ENCODE peak calls at places on chromosomes 4 and X, in six cellular contexts. P is H9, D is AG10803, V is omental fat pad, J is ovary, G is upper lobe of right lung. C is an unnamed sample.

GRCh38 chr4:108466936-108467902 is 153.2 kb upstream of the RPL34 start:
- DNase-seq in P (no peak), D (peak), V (no peak), J (no peak), G (no peak), C (no peak)

GRCh38 chrX:153966283-153966688 is 5.3 kb downstream of the HCFC1 start:
- DNase-seq in P (no peak), D (peak), V (no peak), J (peak), G (no peak), C (no peak)

GRCh38 chr4:116489739-116490138 is 595.6 kb downstream of the TRAM1L1 start:
- DNase-seq in P (no peak), D (no peak), V (no peak), J (no peak), G (no peak), C (no peak)

GRCh38 chr4:47154816-47155370 is 123.5 kb downstream of the GABRB1 start:
- DNase-seq in P (no peak), D (no peak), V (no peak), J (no peak), G (no peak), C (no peak)

GRCh38 chr4:185787926-185788679 is 23.9 kb downstream of the SORBS2 start:
- DNase-seq in P (no peak), D (no peak), V (no peak), J (no peak), G (no peak), C (no peak)

GRCh38 chr4:11426003-11426402 is 2.7 kb downstream of the HS3ST1 start:
- DNase-seq in P (no peak), D (no peak), V (no peak), J (no peak), G (no peak), C (no peak)

GRCh38 chrX:131845201-131845600 is 177.9 kb upstream of the STK26 start:
- DNase-seq in P (no peak), D (no peak), V (no peak), J (no peak), G (no peak), C (no peak)

GRCh38 chrX:69793260-69793935 is 177.5 kb downstream of the EDA start:
- DNase-seq in P (no peak), D (no peak), V (no peak), J (no peak), G (no peak), C (no peak)

GRCh38 chrX:24999501-24999900 is 16.3 kb downstream of the ARX start:
- DNase-seq in P (no peak), D (no peak), V (no peak), J (no peak), G (no peak), C (no peak)

GRCh38 chrX:70476934-70477733 is 32.5 kb downstream of the DLG3 start:
- DNase-seq in P (peak), D (peak), V (no peak), J (peak), G (peak), C (no peak)

GRCh38 chr4:38765391-38765790 is 17.4 kb downstream of the TLR10 start:
- DNase-seq in P (no peak), D (no peak), V (no peak), J (no peak), G (no peak), C (no peak)

GRCh38 chr4:94305468-94306225 is 37.0 kb downstream of the HPGDS start:
- DNase-seq in P (no peak), D (peak), V (no peak), J (no peak), G (no peak), C (no peak)

GRCh38 chr4:150818661-150819060 is 196.4 kb downstream of the LRBA start:
- DNase-seq in P (no peak), D (peak), V (no peak), J (no peak), G (no peak), C (no peak)

GRCh38 chr4:75547647-75548387 is 8.0 kb upstream of the ODAPH start:
- DNase-seq in P (no peak), D (peak), V (peak), J (peak), G (no peak), C (no peak)

GRCh38 chr4:181659202-181659601 is 584.0 kb upstream of the TENM3 start:
- DNase-seq in P (no peak), D (peak), V (no peak), J (no peak), G (no peak), C (no peak)

GRCh38 chrX:15493118-15494082 is at the start of gene PIR:
- DNase-seq in P (peak), D (peak), V (peak), J (peak), G (peak), C (peak)
- TF ChIP-seq CTCF in P (peak), D (peak), V (no peak), J (no peak), G (peak), C (peak)

GRCh38 chr4:130812117-130812765 is 1716.3 kb downstream of the C4orf33 start:
- DNase-seq in P (no peak), D (no peak), V (no peak), J (no peak), G (no peak), C (no peak)

GRCh38 chr4:130808492-130808891 is 1712.5 kb downstream of the C4orf33 start:
- DNase-seq in P (no peak), D (no peak), V (no peak), J (no peak), G (no peak), C (no peak)
- TF ChIP-seq CTCF in P (peak), D (peak), V (no peak), J (no peak), G (peak), C (peak)

DNA sequence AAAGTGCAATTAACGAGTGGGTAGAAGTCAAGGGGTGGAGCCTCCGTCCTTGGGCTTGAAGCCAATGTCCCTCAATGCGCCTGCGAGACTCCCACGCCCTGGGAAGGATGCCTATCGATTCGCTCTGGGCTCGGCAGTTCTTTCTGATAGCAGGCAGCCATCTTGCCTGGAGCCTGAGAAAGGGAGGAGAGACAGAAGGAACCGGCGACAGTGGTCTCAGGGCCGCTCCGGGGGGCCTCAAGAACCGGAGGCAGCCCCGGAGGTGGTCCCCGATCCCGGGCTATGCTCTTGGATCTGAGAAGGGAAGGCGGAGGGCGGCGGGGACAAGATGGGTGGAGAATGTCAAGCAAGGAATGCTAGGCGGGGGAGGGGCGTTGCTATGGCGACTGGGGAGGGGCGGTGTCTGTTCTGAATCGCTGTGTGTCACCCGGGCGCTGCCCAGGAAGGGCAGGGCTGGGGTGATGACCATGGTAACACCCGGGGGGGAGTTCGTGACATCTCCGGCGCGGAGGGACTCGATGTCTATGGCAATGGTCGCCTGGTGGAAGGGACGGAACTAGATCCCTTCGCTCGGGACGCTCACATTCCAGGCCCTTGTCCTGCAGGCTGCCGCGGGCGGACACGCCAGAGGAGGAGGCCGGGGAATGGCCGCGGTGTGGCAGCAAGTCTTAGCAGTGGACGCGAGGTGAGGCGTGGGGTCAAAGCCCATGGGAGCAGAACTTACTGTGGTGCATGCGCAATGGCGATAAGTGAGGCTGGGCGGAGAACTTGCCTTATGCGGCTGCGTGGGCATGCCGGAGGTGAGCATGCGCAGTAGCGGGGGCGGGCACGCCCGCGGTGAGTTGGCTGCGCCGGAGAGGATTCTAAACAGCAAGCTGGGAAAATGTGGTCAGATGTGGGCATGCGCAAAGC is at the start of gene WDR13:
- DNase-seq in P (peak), D (peak), V (peak), J (peak), G (peak), C (peak)
- TF ChIP-seq CTCF in P (no peak), D (no peak), V (no peak), J (no peak), G (no peak), C (no peak)

DNA sequence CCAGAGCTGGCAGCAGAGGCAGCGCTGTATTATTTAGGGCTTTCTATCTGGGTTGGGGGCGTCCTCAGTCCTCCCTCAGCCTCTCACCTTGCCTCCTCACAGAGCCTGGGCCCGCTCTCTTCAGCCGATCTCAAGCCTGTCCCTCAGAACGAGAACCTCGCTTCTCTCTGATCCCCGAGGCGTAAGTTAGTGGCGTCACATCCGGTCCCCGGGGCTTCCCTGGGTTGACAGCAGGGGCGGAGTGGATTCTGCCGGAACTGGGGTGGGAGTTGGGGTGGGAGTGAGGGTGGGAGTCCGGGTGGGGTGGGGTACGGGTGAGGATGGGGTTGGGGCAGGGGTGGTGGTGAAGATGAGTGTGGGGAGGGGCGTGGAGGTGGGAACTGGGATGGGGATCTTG is at the start of gene MAGEA10:
- DNase-seq in P (no peak), D (no peak), V (no peak), J (no peak), G (no peak), C (no peak)
- TF ChIP-seq CTCF in P (no peak), D (no peak), V (no peak), J (no peak), G (no peak), C (no peak)

DNA sequence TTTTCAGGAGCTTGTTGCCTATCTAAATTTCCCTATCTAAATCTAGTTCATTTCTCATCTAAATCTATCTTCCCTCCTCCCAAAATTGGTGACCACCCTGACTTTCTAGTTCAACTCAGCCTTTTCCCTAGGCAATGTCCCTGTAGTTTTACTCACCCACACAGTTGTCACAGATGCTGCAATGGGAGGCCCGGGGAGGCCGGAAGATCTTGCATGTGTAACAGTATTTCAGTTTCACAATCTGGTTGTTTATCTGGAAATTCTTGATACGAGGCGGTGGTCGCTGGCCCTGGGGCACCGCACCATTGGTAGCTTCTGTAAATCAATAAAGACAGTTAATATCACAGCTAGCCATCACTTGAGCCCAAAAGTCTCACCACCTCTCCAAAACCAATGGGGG is 20.2 kb downstream of the ZDHHC9 start:
- DNase-seq in P (no peak), D (no peak), V (no peak), J (no peak), G (no peak), C (no peak)
- TF ChIP-seq CTCF in P (no peak), D (no peak), V (no peak), J (no peak), G (no peak), C (no peak)

DNA sequence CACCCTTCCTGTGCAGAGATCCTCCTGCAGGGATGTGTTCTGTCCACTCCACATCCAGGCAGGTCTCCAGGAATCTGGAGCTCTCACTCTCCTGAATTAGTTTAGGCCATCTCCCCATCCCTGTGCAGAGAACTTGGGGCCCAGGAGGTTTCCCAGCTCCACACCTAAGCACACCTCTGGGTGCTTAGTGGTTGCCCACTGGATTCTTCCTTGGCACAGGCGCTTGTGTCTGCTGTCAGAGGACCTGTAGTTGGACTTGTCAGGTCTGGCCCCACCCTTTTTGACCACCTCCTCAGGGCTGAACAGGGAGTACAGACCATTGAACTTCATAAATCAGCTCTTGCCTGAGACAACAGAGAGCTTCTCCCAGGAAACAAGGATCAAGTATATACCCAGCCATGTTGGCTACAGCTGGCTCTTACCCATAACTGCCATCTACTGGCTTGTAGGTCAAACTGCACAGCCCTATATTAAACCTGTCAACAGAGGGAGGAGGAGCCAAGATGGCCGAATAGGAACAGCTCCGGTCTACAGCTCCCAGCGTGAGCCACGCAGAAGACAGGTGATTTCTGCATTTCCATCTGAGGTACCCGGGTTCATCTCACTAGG is 275.5 kb downstream of the PPARGC1A start:
- DNase-seq in P (peak), D (peak), V (no peak), J (no peak), G (no peak), C (no peak)
- TF ChIP-seq CTCF in P (peak), D (peak), V (no peak), J (no peak), G (peak), C (peak)

GRCh38 chr4:98506462-98507132 is 151.8 kb downstream of the TSPAN5 start:
- DNase-seq in P (peak), D (no peak), V (no peak), J (no peak), G (no peak), C (no peak)
- TF ChIP-seq CTCF in P (peak), D (no peak), V (no peak), J (no peak), G (no peak), C (peak)